ENCODE peak calls at places on chromosomes 11 and 22, in six cellular contexts. V is pancreas; A is effector memory CD4-positive, alpha-beta T cell; D is colonic mucosa; K is mammary epithelial cell; T is uterus. J is an unnamed sample. For H3K9me3 and H3K36me3, the result is how much of the 10 kb centered on the place peaks cover.

GRCh38 chr11:59173964-59174663 is 2.2 kb downstream of the DTX4 start:
- DNase-seq in V (peak), A (no peak), D (peak), K (peak), T (peak), J (no peak)

GRCh38 chr11:129695543-129696308 is 119.9 kb upstream of the TMEM45B start:
- DNase-seq in V (peak), A (peak), D (peak), K (peak), T (no peak), J (peak)

GRCh38 chr11:129972596-129972995 is 30.0 kb downstream of the PRDM10 start:
- DNase-seq in V (no peak), A (no peak), D (no peak), K (no peak), T (no peak), J (no peak)

GRCh38 chr11:117641008-117641915 is 155.8 kb downstream of the DSCAML1 start:
- DNase-seq in V (no peak), A (no peak), D (no peak), K (no peak), T (no peak), J (no peak)

GRCh38 chr22:22228921-22229320 is 15.7 kb upstream of the VPREB1 start:
- DNase-seq in V (no peak), A (no peak), D (no peak), K (no peak), T (no peak), J (no peak)

GRCh38 chr22:44988671-44989070 is 21.1 kb downstream of the PHF21B start:
- DNase-seq in V (no peak), A (no peak), D (no peak), K (no peak), T (no peak), J (no peak)

GRCh38 chr11:119533931-119534694 is 111.1 kb upstream of the THY1 start:
- DNase-seq in V (peak), A (peak), D (peak), K (peak), T (peak), J (no peak)

GRCh38 chr22:49929553-49929979 is 11.1 kb downstream of the CRELD2 start:
- DNase-seq in V (peak), A (peak), D (peak), K (no peak), T (peak), J (peak)

GRCh38 chr22:37043828-37044538 is 7.6 kb upstream of the KCTD17 start:
- DNase-seq in V (peak), A (no peak), D (peak), K (peak), T (no peak), J (no peak)

GRCh38 chr11:126585388-126586302 is 230.2 kb downstream of the ST3GAL4 start:
- DNase-seq in V (peak), A (no peak), D (peak), K (peak), T (peak), J (no peak)

GRCh38 chr22:37472418-37473006 is 13.7 kb downstream of the MFNG start:
- DNase-seq in V (peak), A (peak), D (peak), K (no peak), T (no peak), J (peak)

GRCh38 chr22:49624421-49625177 is 203.1 kb downstream of the BRD1 start:
- DNase-seq in V (no peak), A (no peak), D (no peak), K (no peak), T (no peak), J (no peak)

GRCh38 chr11:12117200-12117995 is 7.0 kb downstream of the MICAL2 start:
- DNase-seq in V (no peak), A (no peak), D (no peak), K (peak), T (peak), J (no peak)

GRCh38 chr11:47004595-47005033 is 68.1 kb downstream of the CSTPP1 start:
- DNase-seq in V (peak), A (no peak), D (peak), K (peak), T (peak), J (no peak)

DNA sequence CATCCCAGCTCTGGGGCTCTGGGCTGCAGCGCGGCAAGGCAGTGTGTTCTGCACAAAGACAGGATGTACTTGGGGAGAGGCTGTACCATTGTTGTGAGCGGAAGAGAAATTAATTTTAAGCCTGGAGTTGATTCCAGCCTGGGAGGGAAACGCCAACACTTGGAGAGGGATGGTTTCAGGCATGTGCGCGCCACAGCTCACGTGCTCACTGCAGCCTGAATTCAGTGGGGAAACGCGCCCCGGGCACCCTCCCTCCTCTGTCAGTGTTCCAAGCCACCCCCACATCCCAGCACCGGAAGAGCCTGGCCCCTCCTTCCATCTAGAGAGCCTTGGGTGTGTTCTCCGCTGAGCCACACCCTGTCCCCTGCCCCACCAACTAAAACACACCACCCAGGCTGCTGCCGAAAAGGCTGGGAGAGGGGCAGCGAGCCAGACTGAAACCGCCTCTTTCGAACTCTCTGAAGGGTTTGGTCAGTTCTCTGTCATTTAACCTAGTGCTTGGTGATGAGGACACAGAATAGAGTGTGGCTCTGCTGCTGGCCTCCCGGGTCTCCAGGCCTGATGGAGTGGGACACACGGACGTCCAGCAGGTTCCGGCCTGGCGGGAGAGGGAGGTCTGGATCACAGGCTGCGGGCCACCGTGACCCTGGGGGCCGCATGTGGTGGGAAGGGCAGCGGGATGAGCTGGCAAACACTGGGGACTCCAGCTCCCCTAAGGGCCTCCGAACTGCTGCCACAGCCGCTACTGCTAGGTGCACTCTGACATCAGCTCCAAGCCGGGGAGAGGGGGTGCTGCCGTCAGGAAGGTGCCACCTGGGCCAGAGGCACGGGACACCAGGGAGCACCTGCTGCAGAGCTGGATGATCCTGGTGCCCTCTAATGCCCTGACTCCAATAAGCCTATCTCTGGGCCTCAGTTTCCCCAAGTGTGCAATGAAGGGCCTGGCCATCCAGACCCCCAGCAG is 230.8 kb downstream of the CTTN start:
- DNase-seq in V (no peak), A (no peak), D (peak), K (no peak), T (peak), J (no peak)
- H3K9me3 ChIP-seq in V (under half), A (under half), D (under half), K (under half), T (under half), J (under half)

GRCh38 chr11:21560466-21560975 is 632.4 kb upstream of the ANO5 start:
- DNase-seq in V (no peak), A (no peak), D (no peak), K (no peak), T (no peak), J (no peak)

GRCh38 chr11:21552910-21553309 is 640.0 kb upstream of the ANO5 start:
- DNase-seq in V (no peak), A (no peak), D (no peak), K (peak), T (no peak), J (no peak)

GRCh38 chr11:21561589-21561988 is 631.3 kb upstream of the ANO5 start:
- DNase-seq in V (no peak), A (no peak), D (no peak), K (peak), T (no peak), J (no peak)

GRCh38 chr11:21554284-21554683 is 638.6 kb upstream of the ANO5 start:
- DNase-seq in V (no peak), A (no peak), D (no peak), K (no peak), T (no peak), J (no peak)

GRCh38 chr11:21556936-21557335 is 635.9 kb upstream of the ANO5 start:
- DNase-seq in V (no peak), A (no peak), D (no peak), K (no peak), T (no peak), J (no peak)
- H3K27ac ChIP-seq in V (no peak), A (no peak), D (no peak), K (no peak), T (no peak), J (no peak)

DNA sequence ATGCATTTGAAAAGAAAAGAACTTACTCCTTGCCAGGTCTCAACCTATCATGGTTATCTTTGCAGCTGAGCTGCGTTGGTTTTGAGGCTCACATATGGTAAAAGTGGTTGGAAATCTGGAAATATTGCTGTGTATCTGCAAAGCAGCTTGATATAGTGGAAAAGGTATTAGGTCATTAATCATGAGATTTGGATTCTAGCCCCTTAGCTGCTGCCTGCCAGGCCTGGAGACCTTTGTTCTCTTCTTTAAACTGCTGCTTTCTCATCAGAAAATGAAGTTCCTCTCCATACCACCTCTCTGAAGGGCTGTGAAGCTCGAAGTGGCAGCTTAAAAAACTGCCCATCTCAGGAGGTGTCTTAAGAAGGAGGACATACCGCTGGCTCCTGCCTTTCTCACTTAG is 5.7 kb downstream of the PPARA start:
- DNase-seq in V (no peak), A (no peak), D (no peak), K (no peak), T (no peak), J (no peak)
- H3K36me3 ChIP-seq in V (under half), A (under half), D (under half), K (under half), T (under half), J (under half)

DNA sequence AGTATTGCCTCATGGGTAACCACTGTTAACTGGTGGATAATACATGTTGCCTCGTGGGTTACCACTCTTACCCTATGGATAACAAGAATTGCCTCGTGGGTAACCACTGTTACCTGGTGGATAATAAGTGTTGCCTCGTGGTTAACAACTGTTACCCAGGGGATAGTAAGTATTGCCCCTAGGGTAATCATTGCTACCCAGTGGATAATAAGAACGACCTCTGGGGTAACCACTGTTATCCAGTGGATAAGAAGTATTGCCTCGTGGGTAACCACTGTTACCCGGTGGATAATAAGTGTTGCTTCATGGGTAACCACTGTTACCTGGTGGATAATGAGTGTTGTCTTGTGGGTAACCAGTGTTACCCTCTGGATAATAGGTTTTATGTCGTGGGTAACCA is 28.1 kb upstream of the NXPE4 start:
- DNase-seq in V (no peak), A (no peak), D (no peak), K (no peak), T (no peak), J (no peak)
- H3K9me3 ChIP-seq in V (under half), A (under half), D (under half), K (under half), T (under half), J (under half)

GRCh38 chr11:34618406-34618805 is 2.5 kb upstream of the EHF start:
- DNase-seq in V (no peak), A (no peak), D (no peak), K (no peak), T (no peak), J (no peak)
- H3K27ac ChIP-seq in V (peak), A (no peak), D (no peak), K (no peak), T (no peak), J (no peak)